ENCODE peak calls at places on chromosomes 2 and 18, in ten cellular contexts. W is IMR-90, V is HepG2, P is heart left ventricle, F is adrenal gland, Q is NB4, E is A549, Y is spleen, H is right lobe of liver, L is prostate gland. Z is an unnamed sample.

GRCh38 chr2:135485441-135485840 is 45.6 kb downstream of the ZRANB3 start:
- DNase-seq in W (no peak), V (no peak), P (no peak), F (no peak), Q (no peak), E (no peak), Y (no peak), H (no peak), L (no peak), Z (no peak)

GRCh38 chr2:31335921-31336570 is 78.5 kb downstream of the XDH start:
- DNase-seq in W (peak), V (no peak), P (no peak), F (no peak), Q (no peak), E (no peak), Y (no peak), H (no peak), L (no peak), Z (no peak)

GRCh38 chr18:55124078-55124477 is 164.8 kb upstream of the CCDC68 start:
- DNase-seq in W (peak), V (no peak), P (no peak), F (no peak), Q (no peak), E (no peak), Y (no peak), H (no peak), L (no peak), Z (no peak)

GRCh38 chr2:165452327-165452726 is 17.2 kb upstream of the CSRNP3 start:
- DNase-seq in W (no peak), V (no peak), P (no peak), F (no peak), Q (no peak), E (no peak), Y (no peak), H (no peak), L (no peak), Z (no peak)

GRCh38 chr2:120791961-120792295 is 56.3 kb downstream of the GLI2 start:
- DNase-seq in W (peak), V (no peak), P (no peak), F (no peak), Q (no peak), E (no peak), Y (no peak), H (no peak), L (no peak), Z (no peak)

GRCh38 chr2:107633580-107634147 is 193.0 kb upstream of the RGPD4 start:
- DNase-seq in W (peak), V (no peak), P (no peak), F (no peak), Q (peak), E (no peak), Y (no peak), H (no peak), L (no peak), Z (no peak)

GRCh38 chr2:109031481-109032228 is 42.6 kb upstream of the EDAR start:
- DNase-seq in W (peak), V (peak), P (peak), F (peak), Q (peak), E (peak), Y (peak), H (peak), L (peak), Z (no peak)

GRCh38 chr2:217049376-217049775 is 189.5 kb upstream of the TNP1 start:
- DNase-seq in W (no peak), V (no peak), P (no peak), F (no peak), Q (no peak), E (no peak), Y (no peak), H (no peak), L (no peak), Z (no peak)

GRCh38 chr18:49344825-49345224 is 115.6 kb downstream of the DYM start:
- DNase-seq in W (no peak), V (no peak), P (no peak), F (no peak), Q (no peak), E (no peak), Y (no peak), H (no peak), L (no peak), Z (no peak)

GRCh38 chr2:172889287-172889686 is 153.6 kb downstream of the RAPGEF4 start:
- DNase-seq in W (no peak), V (no peak), P (no peak), F (no peak), Q (no peak), E (no peak), Y (no peak), H (no peak), L (no peak), Z (no peak)

GRCh38 chr2:241201445-241202267 is 13.2 kb downstream of the ANO7 start:
- DNase-seq in W (no peak), V (no peak), P (peak), F (no peak), Q (no peak), E (no peak), Y (no peak), H (no peak), L (no peak), Z (no peak)

GRCh38 chr2:70921839-70922590 is 13.7 kb upstream of the ATP6V1B1 start:
- DNase-seq in W (peak), V (peak), P (no peak), F (peak), Q (no peak), E (no peak), Y (no peak), H (peak), L (no peak), Z (no peak)

GRCh38 chr18:22337311-22337710 is 80.4 kb downstream of the CTAGE1 start:
- DNase-seq in W (no peak), V (no peak), P (no peak), F (peak), Q (no peak), E (no peak), Y (no peak), H (no peak), L (no peak), Z (no peak)

GRCh38 chr2:232321156-232321816 is 57.3 kb upstream of the ALPP start:
- DNase-seq in W (no peak), V (no peak), P (no peak), F (peak), Q (peak), E (no peak), Y (no peak), H (peak), L (no peak), Z (peak)

GRCh38 chr2:144510206-144510991 is 9.5 kb downstream of the ZEB2 start:
- DNase-seq in W (peak), V (peak), P (no peak), F (no peak), Q (no peak), E (no peak), Y (no peak), H (no peak), L (no peak), Z (no peak)

GRCh38 chr18:57084331-57085298 is 62.3 kb upstream of the BOD1L2 start:
- DNase-seq in W (no peak), V (no peak), P (no peak), F (no peak), Q (peak), E (no peak), Y (no peak), H (no peak), L (no peak), Z (no peak)

GRCh38 chr2:199100326-199101110 is 357.2 kb downstream of the SATB2 start:
- DNase-seq in W (peak), V (no peak), P (no peak), F (no peak), Q (no peak), E (no peak), Y (no peak), H (no peak), L (no peak), Z (no peak)

GRCh38 chr2:45849491-45850283 is 198.2 kb downstream of the PRKCE start:
- DNase-seq in W (peak), V (no peak), P (no peak), F (no peak), Q (no peak), E (no peak), Y (no peak), H (no peak), L (no peak), Z (peak)

GRCh38 chr18:302097-302496 is 34.2 kb upstream of the THOC1 start:
- DNase-seq in W (no peak), V (no peak), P (no peak), F (no peak), Q (no peak), E (no peak), Y (no peak), H (no peak), L (no peak), Z (no peak)

GRCh38 chr2:112846056-112846455 is 9.5 kb upstream of the IL1B start:
- DNase-seq in W (no peak), V (no peak), P (no peak), F (no peak), Q (no peak), E (no peak), Y (no peak), H (no peak), L (no peak), Z (no peak)

GRCh38 chr2:134469516-134470115 is 215.7 kb downstream of the MGAT5 start:
- DNase-seq in W (no peak), V (no peak), P (peak), F (no peak), Q (no peak), E (no peak), Y (no peak), H (no peak), L (no peak), Z (no peak)

GRCh38 chr18:26655614-26656400 is 107.5 kb upstream of the KCTD1 start:
- DNase-seq in W (peak), V (no peak), P (peak), F (peak), Q (peak), E (peak), Y (no peak), H (peak), L (peak), Z (peak)

GRCh38 chr2:240277073-240277806 is 136.8 kb upstream of the OTOS start:
- DNase-seq in W (peak), V (no peak), P (peak), F (peak), Q (no peak), E (no peak), Y (no peak), H (no peak), L (no peak), Z (no peak)

GRCh38 chr2:86704482-86704971 is 15.6 kb upstream of the RMND5A start:
- DNase-seq in W (peak), V (peak), P (no peak), F (peak), Q (no peak), E (peak), Y (no peak), H (no peak), L (peak), Z (no peak)

GRCh38 chr18:67215686-67216085 is 300.8 kb downstream of the DSEL start:
- DNase-seq in W (no peak), V (no peak), P (peak), F (no peak), Q (no peak), E (no peak), Y (peak), H (no peak), L (no peak), Z (no peak)

GRCh38 chr2:199818001-199818400 is 33.0 kb downstream of the FTCDNL1 start:
- DNase-seq in W (no peak), V (no peak), P (no peak), F (no peak), Q (peak), E (no peak), Y (no peak), H (no peak), L (no peak), Z (no peak)

GRCh38 chr2:176553685-176554106 is 284.5 kb downstream of the MTX2 start:
- DNase-seq in W (peak), V (no peak), P (peak), F (peak), Q (peak), E (peak), Y (peak), H (peak), L (peak), Z (peak)
- TF ChIP-seq CTCF in W (no peak), V (no peak), P (peak), F (no peak), Q (no peak), E (peak), Y (no peak), H (peak), L (no peak), Z (no peak)

GRCh38 chr18:62522510-62523254 is at the start of gene ZCCHC2:
- DNase-seq in W (peak), V (peak), P (peak), F (peak), Q (peak), E (peak), Y (peak), H (peak), L (peak), Z (peak)
- TF ChIP-seq POLR2A in W (peak), V (no peak), P (peak), F (peak), Q (peak), E (peak), Y (peak), H (peak), L (peak), Z (peak)

GRCh38 chr18:69708844-69709243 is 238.8 kb downstream of the CD226 start:
- DNase-seq in W (no peak), V (no peak), P (no peak), F (no peak), Q (no peak), E (no peak), Y (no peak), H (no peak), L (no peak), Z (no peak)
- TF ChIP-seq CTCF in W (no peak), V (no peak), P (no peak), F (no peak), Q (no peak), E (no peak), Y (no peak), H (no peak), L (no peak), Z (no peak)

GRCh38 chr2:230737791-230738226 is 25.2 kb downstream of the CAB39 start:
- DNase-seq in W (no peak), V (no peak), P (no peak), F (no peak), Q (no peak), E (no peak), Y (no peak), H (no peak), L (peak), Z (no peak)

GRCh38 chr2:230738391-230738811 is 25.8 kb downstream of the CAB39 start:
- DNase-seq in W (peak), V (peak), P (no peak), F (peak), Q (peak), E (no peak), Y (no peak), H (no peak), L (no peak), Z (no peak)

GRCh38 chr2:230735884-230736283 is 23.2 kb downstream of the CAB39 start:
- DNase-seq in W (no peak), V (no peak), P (no peak), F (no peak), Q (no peak), E (no peak), Y (no peak), H (no peak), L (no peak), Z (no peak)

GRCh38 chr2:230738924-230739323 is 26.3 kb downstream of the CAB39 start:
- DNase-seq in W (no peak), V (peak), P (no peak), F (no peak), Q (no peak), E (no peak), Y (no peak), H (no peak), L (peak), Z (no peak)

DNA sequence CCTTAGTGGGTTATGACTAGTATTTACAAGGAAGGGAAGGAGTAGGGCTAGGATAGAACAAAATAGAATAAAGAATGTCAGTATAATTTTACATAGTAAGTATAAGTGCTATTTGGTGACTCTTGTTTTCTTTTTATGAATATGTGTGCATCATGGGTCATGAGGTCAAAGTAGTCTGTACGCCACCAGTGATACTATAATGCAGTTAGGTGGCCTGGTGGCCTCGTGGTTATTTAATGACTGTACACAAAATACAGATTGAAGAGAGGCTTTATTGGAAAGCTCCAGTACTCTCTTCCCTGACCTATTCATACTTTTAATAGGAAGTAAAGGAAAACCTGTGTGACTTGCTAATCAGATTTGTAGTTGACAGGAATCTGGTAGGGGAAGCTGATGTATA is 27.3 kb downstream of the CAB39 start:
- DNase-seq in W (no peak), V (no peak), P (no peak), F (no peak), Q (no peak), E (no peak), Y (no peak), H (no peak), L (peak), Z (no peak)
- TF ChIP-seq POLR2A in W (no peak), V (no peak), P (no peak), F (no peak), Q (no peak), E (no peak), Y (no peak), H (no peak), L (no peak), Z (no peak)

DNA sequence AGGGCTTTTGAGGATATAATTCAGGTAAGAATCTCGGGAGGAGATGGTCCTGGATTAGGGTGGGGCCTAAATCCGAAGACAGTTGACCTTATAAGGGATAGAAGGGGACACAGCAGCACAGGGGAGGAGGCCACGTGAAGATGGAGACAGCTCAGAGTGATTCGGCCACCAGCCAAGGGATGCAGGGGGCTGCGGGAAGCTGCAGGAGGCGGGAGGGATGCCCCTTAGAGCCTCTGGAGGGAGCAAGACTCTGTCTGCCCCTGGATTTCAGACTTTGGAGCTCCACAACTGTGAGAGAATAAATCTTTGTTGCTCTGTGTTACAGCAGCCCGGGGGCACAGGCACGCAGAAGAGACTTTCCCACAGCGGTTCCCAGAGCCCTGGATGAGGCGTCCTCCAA is 143.7 kb downstream of the ASB1 start:
- DNase-seq in W (no peak), V (no peak), P (no peak), F (no peak), Q (no peak), E (no peak), Y (peak), H (peak), L (no peak), Z (no peak)
- TF ChIP-seq CTCF in W (no peak), V (no peak), P (no peak), F (no peak), Q (no peak), E (no peak), Y (no peak), H (no peak), L (no peak), Z (no peak)

GRCh38 chr18:11849845-11850747 is 1.1 kb upstream of the CHMP1B start:
- DNase-seq in W (peak), V (peak), P (peak), F (peak), Q (peak), E (peak), Y (peak), H (peak), L (peak), Z (peak)
- TF ChIP-seq POLR2A in W (no peak), V (peak), P (peak), F (peak), Q (no peak), E (no peak), Y (no peak), H (peak), L (peak), Z (no peak)

GRCh38 chr2:170176212-170176611 is 1.7 kb upstream of the MYO3B start:
- DNase-seq in W (no peak), V (no peak), P (no peak), F (no peak), Q (no peak), E (no peak), Y (no peak), H (no peak), L (no peak), Z (no peak)
- TF ChIP-seq CTCF in W (no peak), V (no peak), P (no peak), F (no peak), Q (no peak), E (no peak), Y (no peak), H (no peak), L (no peak), Z (no peak)

Z was measured in breast epithelium.